ENCODE peak calls at places on chromosomes 4 and X, in four cellular contexts. W is aorta; B is MCF 10A; Y is activated naive CD8-positive, alpha-beta T cell treated with anti-CD3 and anti-CD28 coated beads, Interleukin-2, amount 10 ng/mL, durations not matched to agents 7 days and 5 days. D is an unnamed sample.

GRCh38 chrX:72641601-72642000 is 69.0 kb upstream of the HDAC8 start:
- DNase-seq in W (no peak), B (peak; percentile 43), Y (no peak), D (peak; percentile 59)

GRCh38 chrX:30483996-30484395 is 93.6 kb downstream of the TASL start:
- DNase-seq in W (no peak), B (no peak), Y (no peak), D (no peak)

GRCh38 chr4:169070895-169071218 is 60.8 kb upstream of the CBR4 start:
- DNase-seq in W (no peak), B (peak; percentile 83), Y (no peak), D (peak; percentile 91)

GRCh38 chrX:64975989-64976672 is at the start of gene ZC4H2:
- DNase-seq in W (peak; percentile 82), B (peak; percentile 76), Y (peak; percentile 57), D (peak; percentile 86)

GRCh38 chrX:66045894-66046293 is 6.0 kb upstream of the VSIG4 start:
- DNase-seq in W (no peak), B (no peak), Y (no peak), D (no peak)

GRCh38 chr4:184330008-184330400 is 112.3 kb upstream of the ENPP6 start:
- DNase-seq in W (peak; percentile 85), B (no peak), Y (no peak), D (peak; percentile 65)

GRCh38 chrX:17374619-17375360 is at the start of gene NHS:
- DNase-seq in W (peak; percentile 81), B (peak; percentile 71), Y (no peak), D (peak; percentile 87)

GRCh38 chrX:16659326-16659725 is 9.4 kb downstream of the S100G start:
- DNase-seq in W (no peak), B (no peak), Y (no peak), D (no peak)

GRCh38 chr4:14254252-14254651 is 626.7 kb upstream of the BOD1L1 start:
- DNase-seq in W (peak; percentile 56), B (peak; percentile 71), Y (no peak), D (peak; percentile 60)

GRCh38 chr4:152540293-152540674 is 4.4 kb upstream of the FBXW7 start:
- DNase-seq in W (no peak), B (no peak), Y (no peak), D (no peak)

GRCh38 chrX:109384569-109385174 is 97.2 kb downstream of the GUCY2F start:
- DNase-seq in W (no peak), B (peak; percentile 54), Y (no peak), D (peak; percentile 43)

GRCh38 chrX:119226431-119226830 is 9.7 kb upstream of the PGRMC1 start:
- DNase-seq in W (no peak), B (no peak), Y (no peak), D (no peak)

GRCh38 chr4:95510877-95511276 is 37.9 kb downstream of the UNC5C start:
- DNase-seq in W (no peak), B (peak; percentile 13), Y (no peak), D (peak; percentile 24)

GRCh38 chrX:38800981-38801845 is at the start of gene MID1IP1:
- DNase-seq in W (peak; percentile 95), B (peak; percentile 89), Y (peak; percentile 81), D (peak; percentile 91)

GRCh38 chr4:139791681-139792080 is 126.1 kb downstream of the MGST2 start:
- DNase-seq in W (no peak), B (no peak), Y (no peak), D (no peak)

GRCh38 chrX:56248492-56248891 is 16.3 kb downstream of the KLF8 start:
- DNase-seq in W (peak; percentile 47), B (peak; percentile 71), Y (peak; percentile 55), D (peak; percentile 56)

GRCh38 chrX:49308604-49309269 is 5.3 kb downstream of the GAGE10 start:
- DNase-seq in W (no peak), B (no peak), Y (no peak), D (no peak)

GRCh38 chrX:131677655-131678628 is 134.1 kb downstream of the OR13H1 start:
- DNase-seq in W (peak; percentile 54), B (peak; percentile 58), Y (peak; percentile 32), D (peak; percentile 29)

GRCh38 chrX:46602468-46603102 is 29.0 kb downstream of the CHST7 start:
- DNase-seq in W (no peak), B (no peak), Y (no peak), D (no peak)

GRCh38 chrX:10254746-10255145 is 98.0 kb downstream of the CLCN4 start:
- DNase-seq in W (no peak), B (peak; percentile 26), Y (no peak), D (peak; percentile 52)

GRCh38 chr4:17152941-17153340 is 254.5 kb upstream of the LDB2 start:
- DNase-seq in W (no peak), B (no peak), Y (no peak), D (no peak)

GRCh38 chr4:158302076-158302866 is 92.0 kb downstream of the TMEM144 start:
- DNase-seq in W (no peak), B (peak; percentile 69), Y (no peak), D (peak; percentile 95)

GRCh38 chrX:53211391-53211978 is 13.5 kb downstream of the KDM5C start:
- DNase-seq in W (no peak), B (peak; percentile 83), Y (no peak), D (peak; percentile 87)

GRCh38 chr4:108270466-108271450 is 102.0 kb upstream of the LEF1 start:
- DNase-seq in W (no peak), B (peak; percentile 24), Y (no peak), D (peak; percentile 82)

GRCh38 chrX:40273356-40274050 is 175.7 kb upstream of the BCOR start:
- DNase-seq in W (peak; percentile 76), B (no peak), Y (no peak), D (no peak)

GRCh38 chr4:8765084-8765483 is 106.6 kb downstream of the HMX1 start:
- DNase-seq in W (peak; percentile 33), B (no peak), Y (no peak), D (no peak)

GRCh38 chrX:110219920-110220319 is 98.0 kb downstream of the AMMECR1 start:
- DNase-seq in W (no peak), B (peak; percentile 45), Y (no peak), D (peak; percentile 60)

GRCh38 chr4:52989865-52990264 is 127.7 kb downstream of the RASL11B start:
- DNase-seq in W (no peak), B (no peak), Y (no peak), D (no peak)

GRCh38 chr4:184253072-184253420 is 35.4 kb upstream of the ENPP6 start:
- DNase-seq in W (no peak), B (no peak), Y (no peak), D (no peak)

GRCh38 chrX:20317873-20318272 is 51.2 kb upstream of the RPS6KA3 start:
- DNase-seq in W (no peak), B (peak; percentile 8), Y (no peak), D (no peak)

GRCh38 chrX:40095588-40096394 is 2.0 kb downstream of the BCOR start:
- DNase-seq in W (no peak), B (peak; percentile 33), Y (no peak), D (no peak)

GRCh38 chr4:157290622-157291021 is 70.1 kb downstream of the GRIA2 start:
- DNase-seq in W (no peak), B (no peak), Y (no peak), D (no peak)

GRCh38 chr4:156677136-156677535 is 294.5 kb downstream of the PDGFC start:
- DNase-seq in W (no peak), B (peak; percentile 61), Y (no peak), D (peak; percentile 64)

GRCh38 chr4:110033994-110034393 is 121.3 kb downstream of the EGF start:
- DNase-seq in W (peak; percentile 59), B (no peak), Y (no peak), D (no peak)